ENCODE peak calls at places on chromosomes 3 and 15, in six cellular contexts. U is mesendoderm, Z is astrocyte, I is neural progenitor cell, P is GM23248, Q is endothelial cell of umbilical vein. F is an unnamed sample.

GRCh38 chr15:68503791-68504720 is 72.1 kb upstream of the ITGA11 start:
- DNase-seq in U (no peak), Z (peak), I (no peak), P (no peak), Q (no peak), F (peak)

GRCh38 chr15:38252481-38253311 is at the start of gene SPRED1:
- DNase-seq in U (peak), Z (no peak), I (peak), P (peak), Q (peak), F (peak)

GRCh38 chr3:196969001-196969659 is 497 bp upstream of the PIGZ start:
- DNase-seq in U (no peak), Z (no peak), I (peak), P (peak), Q (peak), F (peak)

GRCh38 chr3:132135628-132136333 is 101.0 kb upstream of the CPNE4 start:
- DNase-seq in U (peak), Z (peak), I (peak), P (peak), Q (peak), F (peak)

GRCh38 chr3:141275032-141275422 is 43.4 kb downstream of the PXYLP1 start:
- DNase-seq in U (no peak), Z (peak), I (no peak), P (peak), Q (no peak), F (no peak)

GRCh38 chr3:183766745-183767606 is 58.4 kb downstream of the MAP6D1 start:
- DNase-seq in U (peak), Z (peak), I (peak), P (peak), Q (peak), F (peak)

GRCh38 chr15:75661041-75661778 is 13.5 kb downstream of the SNX33 start:
- DNase-seq in U (peak), Z (peak), I (peak), P (peak), Q (peak), F (peak)

GRCh38 chr15:90845201-90845949 is 23.0 kb upstream of the FURIN start:
- DNase-seq in U (no peak), Z (peak), I (no peak), P (peak), Q (no peak), F (no peak)

GRCh38 chr3:159989973-159990846 is 1.6 kb downstream of the IL12A start:
- DNase-seq in U (peak), Z (no peak), I (no peak), P (no peak), Q (no peak), F (peak)

DNA sequence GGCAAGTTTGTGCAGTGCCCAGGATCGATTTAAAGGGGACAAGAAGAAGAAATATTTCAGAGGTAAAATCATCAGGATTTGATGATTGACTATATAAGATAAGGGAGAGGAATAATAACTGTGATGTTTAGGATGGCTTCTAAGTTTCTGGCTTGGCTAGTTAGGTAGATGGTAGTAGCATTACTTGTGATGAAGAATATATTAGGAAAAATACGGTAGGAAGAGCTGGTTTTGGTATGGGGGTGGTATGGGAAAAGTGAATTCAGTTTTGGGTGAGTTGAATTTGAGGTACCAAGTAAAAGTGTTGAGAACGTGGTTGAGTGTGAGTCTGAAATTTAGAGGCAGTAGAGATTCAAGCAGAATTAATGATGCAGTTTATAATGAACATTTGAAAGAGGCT is 11.0 kb downstream of the CTDSPL2 start:
- DNase-seq in U (no peak), Z (no peak), I (no peak), P (no peak), Q (no peak), F (no peak)
- H3K4me3 ChIP-seq in U (no peak), Z (no peak), I (no peak), P (no peak), Q (no peak), F (no peak)

GRCh38 chr3:73504255-73504654 is 120.5 kb downstream of the PDZRN3 start:
- DNase-seq in U (no peak), Z (no peak), I (no peak), P (no peak), Q (no peak), F (no peak)
- H3K9ac ChIP-seq in U (no peak), Z (no peak), I (no peak), P (no peak), Q (no peak), F (no peak)

DNA sequence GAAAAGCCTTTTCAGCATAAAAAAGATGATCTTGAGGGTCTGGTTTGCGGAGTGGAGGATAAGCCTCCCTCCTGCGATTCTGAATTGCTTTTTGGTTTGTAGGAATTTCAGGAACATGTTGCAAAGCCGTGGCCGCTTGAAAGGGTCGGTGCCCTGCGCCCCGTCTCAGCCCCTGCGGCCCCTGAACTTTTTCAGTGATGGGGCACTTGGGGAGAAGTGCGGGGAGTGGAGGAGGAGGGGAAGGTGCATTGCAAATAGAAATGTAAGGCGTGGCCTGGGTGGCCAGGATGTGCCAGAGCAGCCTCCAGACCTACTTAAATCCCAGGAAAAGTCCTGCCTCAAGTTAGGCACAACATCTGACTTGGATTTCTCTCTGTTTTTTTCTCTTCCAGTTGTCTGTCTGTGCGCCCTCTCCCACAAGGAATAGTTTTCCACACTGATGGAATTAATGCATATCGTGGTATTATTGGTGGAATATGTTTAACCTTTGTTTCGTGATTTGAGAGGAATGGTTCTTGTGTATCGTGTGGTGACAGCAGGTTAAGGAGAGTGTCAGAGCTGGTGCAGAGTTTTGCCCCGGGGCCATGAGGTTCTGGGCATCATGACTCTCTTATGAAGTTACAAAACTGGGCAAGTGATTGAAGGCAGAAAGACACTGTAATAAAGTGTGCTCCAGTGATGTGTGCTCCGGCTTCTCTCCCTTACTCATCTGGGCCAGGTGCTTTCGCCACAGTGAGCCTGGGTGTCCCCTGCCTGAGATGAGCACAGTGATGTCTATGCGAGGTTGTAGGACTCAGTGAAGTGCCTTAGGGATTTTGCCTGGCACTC is 153.8 kb downstream of the PGPEP1L start:
- DNase-seq in U (no peak), Z (no peak), I (peak), P (peak), Q (no peak), F (peak)
- H3K4me3 ChIP-seq in U (no peak), Z (no peak), I (peak), P (peak), Q (no peak), F (peak)

GRCh38 chr3:178968996-178969700 is 102.5 kb downstream of the ZMAT3 start:
- DNase-seq in U (no peak), Z (no peak), I (no peak), P (no peak), Q (no peak), F (no peak)

GRCh38 chr3:178971614-178972013 is 100.0 kb downstream of the ZMAT3 start:
- DNase-seq in U (peak), Z (peak), I (no peak), P (peak), Q (no peak), F (no peak)

GRCh38 chr3:178964551-178964950 is 107.1 kb downstream of the ZMAT3 start:
- DNase-seq in U (peak), Z (no peak), I (peak), P (no peak), Q (no peak), F (peak)

GRCh38 chr3:178967184-178967532 is 104.5 kb downstream of the ZMAT3 start:
- DNase-seq in U (no peak), Z (no peak), I (no peak), P (peak), Q (no peak), F (no peak)

DNA sequence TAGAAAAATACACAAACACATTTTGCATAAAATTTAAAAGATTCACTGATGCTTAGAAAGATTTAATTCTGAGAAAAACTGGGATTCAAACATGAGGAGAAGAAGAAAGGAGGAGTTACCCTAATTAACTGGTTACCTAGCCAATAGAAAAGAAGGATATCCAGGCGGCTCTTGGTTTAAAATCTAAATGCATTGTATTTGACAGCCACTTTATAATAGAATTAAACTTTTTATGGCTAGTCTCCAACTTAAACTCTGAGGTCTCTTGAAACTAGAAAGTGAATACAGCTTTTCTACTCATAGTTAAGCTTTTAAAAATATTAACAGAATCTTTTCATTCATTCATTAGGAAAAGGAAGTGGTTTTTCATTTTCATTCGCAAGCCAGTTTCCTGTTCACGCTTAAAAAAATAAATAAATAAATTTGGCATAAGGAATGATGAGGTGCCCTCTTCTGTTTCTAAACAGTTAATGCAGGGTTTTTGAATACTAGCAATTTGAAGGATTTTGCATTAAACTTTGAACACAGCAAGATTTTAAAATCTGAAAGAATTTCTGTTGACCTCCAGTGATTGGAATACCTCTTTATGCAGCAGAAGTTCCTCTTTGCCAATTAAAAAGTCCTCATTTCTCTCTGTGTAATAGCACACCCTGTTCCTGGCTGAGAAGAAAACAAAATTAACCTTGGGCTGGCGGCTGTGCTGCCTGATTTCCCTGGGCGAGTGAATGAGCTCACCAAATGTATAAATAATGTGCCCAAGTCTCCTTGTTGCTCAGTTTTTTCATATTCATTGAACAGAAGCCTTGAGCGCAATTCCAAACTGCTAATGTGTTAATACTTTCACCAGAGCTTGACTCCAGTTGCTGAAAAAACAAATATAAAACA is 105.1 kb downstream of the ZMAT3 start:
- DNase-seq in U (peak), Z (peak), I (no peak), P (peak), Q (peak), F (no peak)
- H3K9ac ChIP-seq in U (no peak), Z (no peak), I (no peak), P (peak), Q (peak), F (no peak)